ENCODE peak calls at places on chromosomes 7 and 10, in eight cellular contexts. One of them, this sample, is unnamed.

GRCh38 chr7:142535123-142535779 is 214.0 kb upstream of the PRSS1 start:
- DNase-seq in stomach: peak
- DNase-seq in IMR-90: peak
- DNase-seq in lower lobe of right lung: no peak
- DNase-seq in hepatocyte: peak
- DNase-seq in fibroblast of lung: peak
- DNase-seq in PC-9: peak
- DNase-seq in suprapubic skin: no peak
- DNase-seq in this sample: peak

GRCh38 chr7:95596183-95597135 is at the start of gene PDK4:
- DNase-seq in stomach: peak
- DNase-seq in IMR-90: peak
- DNase-seq in lower lobe of right lung: peak
- DNase-seq in hepatocyte: peak
- DNase-seq in fibroblast of lung: peak
- DNase-seq in PC-9: peak
- DNase-seq in suprapubic skin: peak
- DNase-seq in this sample: peak

GRCh38 chr10:77554996-77555397 is 82.6 kb downstream of the KCNMA1 start:
- DNase-seq in stomach: no peak
- DNase-seq in IMR-90: peak
- DNase-seq in lower lobe of right lung: peak
- DNase-seq in hepatocyte: no peak
- DNase-seq in fibroblast of lung: peak
- DNase-seq in PC-9: no peak
- DNase-seq in suprapubic skin: no peak
- DNase-seq in this sample: no peak

GRCh38 chr10:101588879-101589278 is 758 bp downstream of the DPCD start:
- DNase-seq in stomach: no peak
- DNase-seq in IMR-90: peak
- DNase-seq in lower lobe of right lung: no peak
- DNase-seq in hepatocyte: peak
- DNase-seq in fibroblast of lung: peak
- DNase-seq in PC-9: peak
- DNase-seq in suprapubic skin: no peak
- DNase-seq in this sample: peak

GRCh38 chr7:151724920-151725584 is 151.9 kb downstream of the PRKAG2 start:
- DNase-seq in stomach: no peak
- DNase-seq in IMR-90: no peak
- DNase-seq in lower lobe of right lung: no peak
- DNase-seq in hepatocyte: no peak
- DNase-seq in fibroblast of lung: no peak
- DNase-seq in PC-9: no peak
- DNase-seq in suprapubic skin: no peak
- DNase-seq in this sample: no peak

GRCh38 chr7:44232396-44232795 is 31.6 kb downstream of the YKT6 start:
- DNase-seq in stomach: no peak
- DNase-seq in IMR-90: no peak
- DNase-seq in lower lobe of right lung: no peak
- DNase-seq in hepatocyte: no peak
- DNase-seq in fibroblast of lung: no peak
- DNase-seq in PC-9: no peak
- DNase-seq in suprapubic skin: no peak
- DNase-seq in this sample: no peak

GRCh38 chr10:33143160-33143728 is 185.2 kb upstream of the ITGB1 start:
- DNase-seq in stomach: no peak
- DNase-seq in IMR-90: peak
- DNase-seq in lower lobe of right lung: no peak
- DNase-seq in hepatocyte: no peak
- DNase-seq in fibroblast of lung: peak
- DNase-seq in PC-9: no peak
- DNase-seq in suprapubic skin: peak
- DNase-seq in this sample: peak

GRCh38 chr7:112036071-112036470 is 170.1 kb downstream of the DOCK4 start:
- DNase-seq in stomach: no peak
- DNase-seq in IMR-90: peak
- DNase-seq in lower lobe of right lung: no peak
- DNase-seq in hepatocyte: no peak
- DNase-seq in fibroblast of lung: peak
- DNase-seq in PC-9: no peak
- DNase-seq in suprapubic skin: no peak
- DNase-seq in this sample: no peak

GRCh38 chr10:132422931-132423813 is 26.2 kb downstream of the PWWP2B start:
- DNase-seq in stomach: no peak
- DNase-seq in IMR-90: no peak
- DNase-seq in lower lobe of right lung: no peak
- DNase-seq in hepatocyte: no peak
- DNase-seq in fibroblast of lung: peak
- DNase-seq in PC-9: no peak
- DNase-seq in suprapubic skin: no peak
- DNase-seq in this sample: no peak

GRCh38 chr7:141275350-141275749 is 201.5 kb downstream of the TMEM178B start:
- DNase-seq in stomach: no peak
- DNase-seq in IMR-90: no peak
- DNase-seq in lower lobe of right lung: no peak
- DNase-seq in hepatocyte: no peak
- DNase-seq in fibroblast of lung: no peak
- DNase-seq in PC-9: no peak
- DNase-seq in suprapubic skin: no peak
- DNase-seq in this sample: no peak
- TF ChIP-seq CTCF in stomach: no peak
- TF ChIP-seq CTCF in IMR-90: no peak
- TF ChIP-seq CTCF in lower lobe of right lung: no peak
- TF ChIP-seq CTCF in hepatocyte: no peak
- TF ChIP-seq CTCF in fibroblast of lung: no peak
- TF ChIP-seq CTCF in PC-9: no peak
- TF ChIP-seq CTCF in suprapubic skin: no peak
- TF ChIP-seq CTCF in this sample: no peak

DNA sequence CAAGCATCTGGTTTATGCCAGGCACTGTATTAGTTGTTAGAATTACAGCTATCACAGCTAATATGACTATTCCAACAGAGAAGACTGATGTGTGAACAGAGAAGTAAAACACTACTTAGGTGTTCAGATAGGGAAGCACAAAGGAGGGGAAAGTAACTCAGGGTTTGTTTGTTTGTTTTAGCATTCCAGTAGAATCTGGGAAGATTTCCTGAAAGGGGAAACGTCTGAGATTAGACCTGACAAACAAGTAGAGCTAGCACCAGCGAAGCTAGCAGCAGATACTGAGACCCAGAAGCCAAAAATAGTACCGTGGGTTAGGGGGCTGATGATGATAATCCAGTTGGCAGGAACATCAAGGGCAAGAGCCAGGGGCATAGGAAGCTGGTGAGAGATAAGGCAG is 28.8 kb upstream of the KLHL7 start:
- DNase-seq in stomach: no peak
- DNase-seq in IMR-90: no peak
- DNase-seq in lower lobe of right lung: no peak
- DNase-seq in hepatocyte: no peak
- DNase-seq in fibroblast of lung: no peak
- DNase-seq in PC-9: peak
- DNase-seq in suprapubic skin: no peak
- DNase-seq in this sample: no peak
- H3K27ac ChIP-seq in stomach: no peak
- H3K27ac ChIP-seq in IMR-90: no peak
- H3K27ac ChIP-seq in lower lobe of right lung: no peak
- H3K27ac ChIP-seq in hepatocyte: no peak
- H3K27ac ChIP-seq in fibroblast of lung: no peak
- H3K27ac ChIP-seq in PC-9: peak
- H3K27ac ChIP-seq in suprapubic skin: no peak
- H3K27ac ChIP-seq in this sample: no peak

DNA sequence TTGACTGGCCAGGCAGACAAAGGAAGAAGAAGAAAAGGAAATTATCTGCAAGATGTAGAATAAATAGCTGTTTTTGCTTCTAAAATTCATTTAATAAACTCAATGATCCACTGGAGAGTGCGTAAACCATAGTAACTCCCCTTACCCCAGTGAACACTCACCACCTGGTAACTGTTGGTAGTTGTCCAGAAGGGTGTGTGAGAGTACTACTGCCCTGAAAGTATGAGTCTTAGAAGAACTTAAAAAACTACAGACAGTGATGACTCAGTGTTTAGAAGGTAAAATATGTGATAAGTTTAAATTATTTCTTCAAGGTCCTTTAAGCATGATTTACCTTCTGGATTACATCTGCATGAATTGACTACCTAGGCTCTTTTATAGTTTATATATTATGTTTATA is 53.0 kb upstream of the SEMA3A start:
- DNase-seq in stomach: no peak
- DNase-seq in IMR-90: peak
- DNase-seq in lower lobe of right lung: no peak
- DNase-seq in hepatocyte: no peak
- DNase-seq in fibroblast of lung: peak
- DNase-seq in PC-9: no peak
- DNase-seq in suprapubic skin: no peak
- DNase-seq in this sample: peak
- TF ChIP-seq CTCF in stomach: no peak
- TF ChIP-seq CTCF in IMR-90: peak
- TF ChIP-seq CTCF in lower lobe of right lung: no peak
- TF ChIP-seq CTCF in hepatocyte: peak
- TF ChIP-seq CTCF in fibroblast of lung: no peak
- TF ChIP-seq CTCF in PC-9: no peak
- TF ChIP-seq CTCF in suprapubic skin: no peak
- TF ChIP-seq CTCF in this sample: no peak

DNA sequence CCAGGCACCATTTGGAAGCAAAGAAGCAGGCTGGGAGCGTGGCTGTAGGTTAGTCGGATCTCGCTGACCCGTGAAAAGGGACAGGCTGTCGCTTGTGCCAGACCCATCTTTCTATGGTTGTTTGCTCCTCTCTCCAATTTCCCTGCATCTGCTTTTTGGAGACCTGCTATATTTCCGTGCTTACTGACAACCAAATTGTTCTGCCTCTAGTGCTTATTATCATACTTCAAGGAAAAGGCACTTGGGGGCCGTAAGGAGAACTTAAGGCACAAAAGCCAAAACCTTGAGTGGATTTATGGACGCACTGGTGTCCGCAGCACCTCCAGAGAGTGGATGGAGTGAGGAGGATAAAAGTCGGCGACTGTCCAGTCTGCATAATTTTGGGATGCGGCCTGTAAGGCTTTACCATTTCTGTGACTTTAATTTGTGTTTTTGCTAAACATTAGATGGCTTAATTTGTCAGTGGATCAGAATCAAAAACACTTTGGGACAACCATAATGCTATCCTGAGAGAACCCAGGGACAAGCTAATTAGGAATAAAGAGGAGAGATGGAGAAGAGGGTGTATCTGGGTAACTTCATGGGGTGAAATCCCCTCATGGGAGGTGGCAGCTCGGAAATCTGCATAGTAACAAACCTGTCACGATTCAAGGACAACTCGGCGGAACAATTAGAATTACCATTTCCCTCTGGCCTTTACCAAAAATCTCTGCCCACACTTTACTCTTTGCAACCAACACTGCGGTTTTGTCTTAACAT is 206.7 kb downstream of the HDAC9 start:
- DNase-seq in stomach: no peak
- DNase-seq in IMR-90: no peak
- DNase-seq in lower lobe of right lung: no peak
- DNase-seq in hepatocyte: no peak
- DNase-seq in fibroblast of lung: no peak
- DNase-seq in PC-9: no peak
- DNase-seq in suprapubic skin: no peak
- DNase-seq in this sample: no peak
- H3K27ac ChIP-seq in stomach: no peak
- H3K27ac ChIP-seq in IMR-90: no peak
- H3K27ac ChIP-seq in lower lobe of right lung: no peak
- H3K27ac ChIP-seq in hepatocyte: no peak
- H3K27ac ChIP-seq in fibroblast of lung: no peak
- H3K27ac ChIP-seq in PC-9: no peak
- H3K27ac ChIP-seq in suprapubic skin: no peak
- H3K27ac ChIP-seq in this sample: no peak

This sample was measured in RWPE1.